ENCODE peak calls at places on chromosomes 3 and 15, in eight cellular contexts. C is stimulated activated CD4-positive, alpha-beta T cell treated with anti-CD3 and anti-CD28 coated beads, TNF-alpha, amount 100 ng/mL, for 4 hours; B is globus pallidus; H is psoas muscle; I is occipital lobe; L is H7; T is Right ventricle myocardium superior; Q is activated T-helper 1 cell treated with Interleukin-2 at 50 U/mL for 16 hours. U is an unnamed sample.

GRCh38 chr15:62658498-62658897 is 384.0 kb upstream of the TPM1 start:
- DNase-seq in C (no peak), B (peak), H (no peak), I (no peak), L (no peak), T (no peak), Q (no peak), U (no peak)

GRCh38 chr3:129599607-129600006 is 6.9 kb downstream of the PLXND1 start:
- DNase-seq in C (no peak), B (no peak), H (peak), I (no peak), L (peak), T (peak), Q (no peak), U (peak)

GRCh38 chr3:172054115-172054764 is 14.9 kb downstream of the FNDC3B start:
- DNase-seq in C (no peak), B (no peak), H (no peak), I (no peak), L (no peak), T (no peak), Q (no peak), U (no peak)

GRCh38 chr3:58521002-58521670 is 15.9 kb downstream of the ACOX2 start:
- DNase-seq in C (no peak), B (no peak), H (no peak), I (no peak), L (peak), T (no peak), Q (no peak), U (no peak)

GRCh38 chr15:71252036-71252898 is 137.0 kb downstream of the THSD4 start:
- DNase-seq in C (no peak), B (no peak), H (no peak), I (no peak), L (no peak), T (no peak), Q (no peak), U (no peak)

GRCh38 chr3:77541203-77541922 is 501.5 kb downstream of the ROBO2 start:
- DNase-seq in C (no peak), B (no peak), H (no peak), I (no peak), L (peak), T (no peak), Q (no peak), U (peak)

GRCh38 chr3:171464462-171464861 is 4.3 kb upstream of the TNIK start:
- DNase-seq in C (no peak), B (no peak), H (no peak), I (no peak), L (no peak), T (no peak), Q (no peak), U (no peak)

GRCh38 chr3:97971679-97972567 is at the start of gene RIOX2:
- DNase-seq in C (peak), B (peak), H (peak), I (peak), L (peak), T (peak), Q (peak), U (no peak)

GRCh38 chr15:68775671-68776476 is 44.8 kb downstream of the ANP32A start:
- DNase-seq in C (no peak), B (peak), H (peak), I (peak), L (no peak), T (peak), Q (no peak), U (no peak)

GRCh38 chr3:184360834-184361531 is 422 bp downstream of the CLCN2 start:
- DNase-seq in C (no peak), B (peak), H (no peak), I (no peak), L (peak), T (no peak), Q (no peak), U (no peak)

GRCh38 chr3:46335546-46335945 is 18.4 kb upstream of the CCR2 start:
- DNase-seq in C (no peak), B (no peak), H (no peak), I (no peak), L (no peak), T (no peak), Q (no peak), U (no peak)

GRCh38 chr3:196988241-196989029 is 19.8 kb upstream of the PIGZ start:
- DNase-seq in C (no peak), B (no peak), H (no peak), I (no peak), L (peak), T (peak), Q (no peak), U (no peak)

GRCh38 chr15:79004336-79004735 is 59.5 kb upstream of the CTSH start:
- DNase-seq in C (no peak), B (peak), H (no peak), I (no peak), L (peak), T (no peak), Q (no peak), U (no peak)

GRCh38 chr15:68793776-68794175 is 26.9 kb downstream of the ANP32A start:
- DNase-seq in C (no peak), B (no peak), H (no peak), I (no peak), L (no peak), T (no peak), Q (no peak), U (no peak)

GRCh38 chr3:115825046-115825445 is 201.7 kb downstream of the GAP43 start:
- DNase-seq in C (no peak), B (no peak), H (no peak), I (no peak), L (no peak), T (no peak), Q (no peak), U (no peak)

GRCh38 chr3:94226058-94226457 is 163.2 kb downstream of the NSUN3 start:
- DNase-seq in C (no peak), B (no peak), H (no peak), I (no peak), L (no peak), T (no peak), Q (no peak), U (no peak)

GRCh38 chr3:59433546-59433945 is 383.7 kb upstream of the CFAP20DC start:
- DNase-seq in C (no peak), B (no peak), H (no peak), I (no peak), L (no peak), T (no peak), Q (no peak), U (no peak)

GRCh38 chr3:138349926-138350665 is 1.7 kb downstream of the MRAS start:
- DNase-seq in C (no peak), B (no peak), H (peak), I (no peak), L (no peak), T (no peak), Q (no peak), U (no peak)

GRCh38 chr3:177336841-177337430 is 139.7 kb upstream of the TBL1XR1 start:
- DNase-seq in C (no peak), B (no peak), H (no peak), I (no peak), L (no peak), T (no peak), Q (no peak), U (no peak)

GRCh38 chr3:9455596-9455995 is 58.2 kb downstream of the SETD5 start:
- DNase-seq in C (no peak), B (no peak), H (no peak), I (no peak), L (no peak), T (no peak), Q (no peak), U (no peak)

GRCh38 chr3:172280406-172281051 is 167.7 kb downstream of the GHSR start:
- DNase-seq in C (no peak), B (no peak), H (no peak), I (no peak), L (no peak), T (no peak), Q (no peak), U (no peak)

GRCh38 chr15:67758610-67759300 is 66.6 kb upstream of the SKOR1 start:
- DNase-seq in C (no peak), B (no peak), H (no peak), I (no peak), L (no peak), T (no peak), Q (no peak), U (no peak)

GRCh38 chr3:39376929-39377634 is 6.1 kb upstream of the SLC25A38 start:
- DNase-seq in C (no peak), B (no peak), H (no peak), I (no peak), L (no peak), T (no peak), Q (no peak), U (no peak)

GRCh38 chr3:161475905-161476304 is 20.7 kb upstream of the OTOL1 start:
- DNase-seq in C (no peak), B (peak), H (no peak), I (no peak), L (no peak), T (no peak), Q (no peak), U (no peak)

GRCh38 chr3:118754614-118755013 is 280.0 kb downstream of the IGSF11 start:
- DNase-seq in C (no peak), B (no peak), H (no peak), I (no peak), L (no peak), T (no peak), Q (no peak), U (no peak)

GRCh38 chr15:101054116-101054515 is 135.0 kb downstream of the LRRK1 start:
- DNase-seq in C (no peak), B (no peak), H (no peak), I (no peak), L (peak), T (no peak), Q (no peak), U (no peak)

GRCh38 chr3:119751423-119751822 is 30.5 kb upstream of the NR1I2 start:
- DNase-seq in C (no peak), B (no peak), H (no peak), I (no peak), L (no peak), T (no peak), Q (no peak), U (no peak)

GRCh38 chr15:63494406-63494805 is 10.0 kb upstream of the USP3 start:
- DNase-seq in C (no peak), B (no peak), H (no peak), I (no peak), L (no peak), T (no peak), Q (no peak), U (no peak)

GRCh38 chr3:187049462-187050101 is 89.7 kb downstream of the RPL39L start:
- DNase-seq in C (no peak), B (no peak), H (no peak), I (no peak), L (no peak), T (no peak), Q (no peak), U (no peak)

GRCh38 chr3:105610473-105610872 is 243.8 kb downstream of the ALCAM start:
- DNase-seq in C (no peak), B (no peak), H (no peak), I (no peak), L (no peak), T (no peak), Q (no peak), U (no peak)

GRCh38 chr3:167102071-167102470 is 278.0 kb downstream of the ZBBX start:
- DNase-seq in C (no peak), B (no peak), H (no peak), I (no peak), L (no peak), T (no peak), Q (no peak), U (no peak)

GRCh38 chr3:10771486-10772225 is 44.4 kb upstream of the SLC6A11 start:
- DNase-seq in C (no peak), B (no peak), H (no peak), I (no peak), L (no peak), T (no peak), Q (no peak), U (no peak)

GRCh38 chr15:70356062-70356860 is 258.5 kb upstream of the TLE3 start:
- DNase-seq in C (no peak), B (no peak), H (no peak), I (no peak), L (no peak), T (no peak), Q (no peak), U (no peak)

GRCh38 chr15:70154440-70155347 is 57.0 kb upstream of the TLE3 start:
- DNase-seq in C (no peak), B (no peak), H (peak), I (no peak), L (peak), T (peak), Q (no peak), U (no peak)

U was measured in amygdala.